ENCODE peak calls at places on chromosomes 7 and 10, in five cellular contexts. Q is RWPE1, T is left lung, L is fibroblast of mammary gland, V is chondrocyte. O is an unnamed sample.

GRCh38 chr10:58665361-58665760 is 152.7 kb downstream of the BICC1 start:
- DNase-seq in Q (no peak), T (no peak), L (no peak), V (no peak), O (no peak)

GRCh38 chr10:63520463-63521388 is 475 bp upstream of the REEP3 start:
- DNase-seq in Q (peak; percentile 70), T (peak; percentile 94), L (peak; percentile 72), V (no peak), O (peak; percentile 30)

GRCh38 chr7:132428247-132428919 is 147.9 kb downstream of the PLXNA4 start:
- DNase-seq in Q (no peak), T (no peak), L (peak; percentile 56), V (no peak), O (no peak)

GRCh38 chr10:72954596-72955569 is at the start of gene PLA2G12B:
- DNase-seq in Q (no peak), T (no peak), L (no peak), V (no peak), O (no peak)

GRCh38 chr10:117131390-117132327 is 6.4 kb downstream of the VAX1 start:
- DNase-seq in Q (no peak), T (no peak), L (no peak), V (no peak), O (no peak)

GRCh38 chr7:134548877-134549276 is at the start of gene AKR1B15:
- DNase-seq in Q (peak; percentile 22), T (no peak), L (peak; percentile 55), V (no peak), O (peak; percentile 10)

GRCh38 chr7:13850185-13850752 is 139.2 kb downstream of the ETV1 start:
- DNase-seq in Q (peak; percentile 87), T (no peak), L (peak; percentile 100), V (no peak), O (peak; percentile 99)

GRCh38 chr7:117666019-117666418 is 186.2 kb downstream of the CFTR start:
- DNase-seq in Q (no peak), T (no peak), L (peak; percentile 47), V (no peak), O (no peak)

GRCh38 chr10:1155791-1156615 is 99.8 kb downstream of the WDR37 start:
- DNase-seq in Q (no peak), T (peak; percentile 73), L (no peak), V (peak; percentile 72), O (no peak)

GRCh38 chr10:133096616-133097269 is 9.0 kb downstream of the ADGRA1 start:
- DNase-seq in Q (no peak), T (peak; percentile 71), L (peak; percentile 2), V (no peak), O (no peak)

GRCh38 chr10:7243139-7243538 is 167.7 kb downstream of the SFMBT2 start:
- DNase-seq in Q (no peak), T (no peak), L (no peak), V (no peak), O (no peak)

GRCh38 chr7:27182861-27183681 is 2.0 kb downstream of the HOXA11 start:
- DNase-seq in Q (no peak), T (peak; percentile 61), L (no peak), V (peak; percentile 66), O (no peak)

GRCh38 chr10:85606401-85606800 is 760.2 kb downstream of the GRID1 start:
- DNase-seq in Q (no peak), T (no peak), L (no peak), V (no peak), O (no peak)

GRCh38 chr10:42998481-42999384 is 78.1 kb upstream of the RET start:
- DNase-seq in Q (no peak), T (peak; percentile 48), L (no peak), V (peak; percentile 84), O (no peak)

GRCh38 chr10:130606001-130606405 is 469.8 kb downstream of the GLRX3 start:
- DNase-seq in Q (no peak), T (no peak), L (no peak), V (no peak), O (no peak)

GRCh38 chr10:36281871-36282331 is 639.8 kb upstream of the FZD8 start:
- DNase-seq in Q (no peak), T (no peak), L (peak; percentile 14), V (no peak), O (no peak)

DNA sequence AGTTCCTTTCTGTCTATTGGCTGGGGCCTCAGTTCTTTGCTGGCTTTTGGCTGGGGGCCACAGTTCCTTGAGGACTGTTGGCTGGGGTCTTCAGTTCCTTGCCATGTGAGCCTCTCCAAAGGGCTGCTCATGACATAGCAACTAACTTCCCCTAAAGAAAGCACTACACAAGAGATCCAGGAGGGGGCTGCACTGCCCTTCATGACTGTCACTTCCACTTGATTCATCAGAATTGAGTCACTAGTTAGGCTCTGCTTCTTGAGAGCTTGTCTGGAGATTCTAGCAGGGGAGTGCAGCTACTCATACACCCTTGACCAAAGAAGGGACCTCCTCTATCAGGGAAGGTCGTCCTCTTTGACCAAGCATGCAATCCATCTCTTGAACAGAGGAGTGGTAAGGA is 38.0 kb upstream of the MKX start:
- DNase-seq in Q (peak; percentile 41), T (no peak), L (peak; percentile 63), V (no peak), O (peak; percentile 78)
- TF ChIP-seq CTCF in Q (no peak), T (peak; percentile 17), L (peak; percentile 46), V (peak; percentile 74), O (peak; percentile 82)

GRCh38 chr7:55513849-55514248 is 58.5 kb downstream of the VOPP1 start:
- DNase-seq in Q (no peak), T (no peak), L (no peak), V (no peak), O (no peak)
- TF ChIP-seq CTCF in Q (no peak), T (no peak), L (no peak), V (no peak), O (no peak)

DNA sequence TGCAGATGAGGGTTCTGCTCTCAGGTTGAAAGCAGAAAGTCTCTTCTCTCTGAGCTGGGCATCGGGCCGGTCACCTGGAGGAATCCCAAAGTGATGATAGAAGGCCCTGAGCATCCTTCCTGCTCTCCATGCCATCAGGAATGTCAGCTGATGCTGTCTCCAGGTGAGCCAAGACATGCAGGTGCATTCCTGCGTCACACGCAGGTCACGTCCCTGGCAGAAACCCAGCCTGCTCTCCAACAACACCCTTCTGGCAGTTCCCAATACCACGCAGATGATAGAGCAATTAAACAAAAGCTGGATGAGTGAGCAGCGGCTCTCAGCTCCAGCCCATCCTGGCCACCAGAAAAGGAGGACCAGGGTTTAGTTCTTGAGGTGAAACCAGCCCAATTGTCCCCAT is 6.9 kb upstream of the WIPI2 start:
- DNase-seq in Q (peak; percentile 44), T (peak; percentile 19), L (no peak), V (peak; percentile 50), O (no peak)
- TF ChIP-seq CTCF in Q (no peak), T (no peak), L (no peak), V (no peak), O (no peak)

GRCh38 chr10:78292987-78293865 is 259.6 kb downstream of the RPS24 start:
- DNase-seq in Q (no peak), T (no peak), L (no peak), V (no peak), O (no peak)

GRCh38 chr10:78292250-78292986 is 258.8 kb downstream of the RPS24 start:
- DNase-seq in Q (no peak), T (no peak), L (no peak), V (peak; percentile 17), O (no peak)

GRCh38 chr10:78288716-78289115 is 255.1 kb downstream of the RPS24 start:
- DNase-seq in Q (no peak), T (no peak), L (no peak), V (peak; percentile 26), O (no peak)

GRCh38 chr10:78290131-78290750 is 256.6 kb downstream of the RPS24 start:
- DNase-seq in Q (no peak), T (no peak), L (no peak), V (peak; percentile 67), O (no peak)

DNA sequence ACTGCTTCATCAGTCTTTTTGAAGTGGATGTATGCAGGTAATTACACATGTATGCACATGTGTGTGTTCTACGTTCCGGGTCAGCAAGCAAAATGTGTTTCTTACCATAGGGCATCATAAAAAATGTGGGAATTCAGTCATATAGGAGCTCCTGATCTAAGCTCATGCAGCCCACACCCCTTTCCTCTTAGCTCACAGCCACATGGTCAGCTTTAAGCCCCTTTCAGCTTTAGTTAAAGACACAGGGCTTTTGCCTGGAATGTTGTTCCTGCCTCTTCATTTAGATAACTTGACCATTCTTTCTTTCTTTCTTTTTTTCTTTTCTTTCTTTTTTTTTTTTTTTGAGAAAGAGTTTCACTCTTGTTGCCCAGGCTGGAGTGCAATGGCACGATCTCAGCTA is 258.1 kb downstream of the RPS24 start:
- DNase-seq in Q (no peak), T (no peak), L (no peak), V (no peak), O (no peak)
- TF ChIP-seq CTCF in Q (no peak), T (no peak), L (no peak), V (no peak), O (no peak)

DNA sequence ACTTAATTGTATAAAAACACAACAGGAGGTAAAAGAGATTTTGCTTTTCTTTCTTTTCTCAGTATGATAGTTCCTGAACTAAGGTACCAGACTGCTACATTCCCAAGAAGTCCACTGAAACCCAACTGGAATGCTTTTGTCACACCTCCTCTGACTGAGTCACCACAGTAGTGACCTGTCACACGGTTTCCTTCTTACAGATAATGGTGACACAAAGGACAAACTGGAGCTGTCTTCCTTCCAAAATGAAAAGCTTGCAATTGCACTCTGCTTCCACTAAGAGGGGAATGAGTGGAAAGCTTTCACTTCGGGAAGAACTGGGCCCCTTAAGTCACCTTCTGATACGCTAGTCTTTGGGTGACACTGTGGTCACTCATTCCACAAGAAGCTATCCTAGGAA is 122.2 kb downstream of the KMT2E start:
- DNase-seq in Q (no peak), T (no peak), L (no peak), V (no peak), O (peak; percentile 28)
- TF ChIP-seq CTCF in Q (no peak), T (no peak), L (peak; percentile 18), V (peak; percentile 33), O (peak; percentile 56)

DNA sequence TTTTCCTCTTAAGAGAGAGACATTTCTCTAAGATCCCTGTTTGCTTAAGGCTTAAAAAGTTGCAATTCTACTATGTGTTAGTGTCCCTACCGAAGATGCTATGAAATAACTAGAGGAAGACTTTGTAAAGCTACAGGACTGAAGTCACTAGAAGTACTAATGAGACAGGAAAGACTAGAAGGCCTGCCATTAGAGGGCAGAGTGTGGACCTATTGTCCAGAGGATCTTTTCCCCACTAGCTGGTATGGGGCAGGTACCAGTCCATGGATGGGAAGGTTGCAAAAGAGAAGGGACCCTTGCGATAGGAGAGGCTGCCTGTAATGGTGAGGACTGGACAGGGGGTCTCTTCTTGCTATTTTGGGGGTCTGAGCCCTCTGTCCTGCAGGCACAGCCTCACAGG is 178.1 kb downstream of the TMEM178B start:
- DNase-seq in Q (no peak), T (no peak), L (peak; percentile 2), V (no peak), O (no peak)
- TF ChIP-seq CTCF in Q (no peak), T (no peak), L (peak; percentile 17), V (peak; percentile 33), O (peak; percentile 10)

DNA sequence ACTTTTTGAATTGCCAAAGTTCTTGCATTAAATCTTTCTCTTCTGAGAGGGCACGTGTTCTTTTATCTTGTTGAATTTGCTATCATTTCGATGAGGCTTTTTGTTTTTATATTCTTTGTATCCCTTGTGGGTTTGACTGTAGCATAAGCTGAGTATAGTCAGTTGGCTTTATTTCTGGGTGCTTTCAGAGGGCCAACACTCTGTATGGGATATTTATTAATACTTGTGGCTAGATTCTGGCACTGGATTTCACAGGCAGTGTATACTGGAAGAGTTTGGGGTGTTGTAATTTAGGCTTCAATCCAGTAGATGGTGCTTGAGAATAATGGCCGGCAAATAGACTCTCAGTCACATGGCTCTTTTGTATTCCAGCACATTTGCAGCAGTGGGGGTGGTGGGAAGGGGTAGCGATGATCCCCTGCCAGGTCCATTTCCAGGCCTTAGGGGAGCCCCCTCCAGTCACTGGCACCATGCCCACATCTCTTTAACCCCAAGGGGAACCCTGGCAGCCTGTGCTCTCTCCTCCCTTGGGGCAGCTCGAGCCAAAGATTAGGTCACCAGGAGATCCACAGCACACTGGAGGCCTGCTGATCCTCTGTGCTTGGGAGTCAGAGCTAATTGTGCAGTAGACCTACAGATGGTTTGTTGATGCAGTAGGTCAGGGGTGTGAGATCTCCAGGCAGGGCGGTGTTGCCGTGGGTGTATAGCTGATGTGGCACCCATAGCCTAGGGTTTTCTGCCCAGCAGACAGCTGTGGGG is 81.7 kb downstream of the PTPN20 start:
- DNase-seq in Q (peak; percentile 42), T (no peak), L (peak; percentile 69), V (no peak), O (peak; percentile 47)
- TF ChIP-seq CTCF in Q (peak; percentile 35), T (no peak), L (peak; percentile 55), V (peak; percentile 70), O (peak; percentile 79)

O was measured in HFFc6.